ENCODE peak calls at places on chromosomes 7 and 10, in five cellular contexts. One of them, this sample, is unnamed.

GRCh38 chr10:11587860-11588259 is 23.6 kb downstream of the USP6NL start:
- DNase-seq in suprapubic skin: no peak
- DNase-seq in lower leg skin: no peak
- DNase-seq in fibroblast of lung: no peak
- DNase-seq in adrenal gland: no peak
- DNase-seq in this sample: no peak

GRCh38 chr7:80498481-80499349 is 13.1 kb downstream of the GNAT3 start:
- DNase-seq in adrenal gland: no peak
- DNase-seq in suprapubic skin: no peak
- DNase-seq in lower leg skin: no peak
- DNase-seq in fibroblast of lung: peak; percentile 53
- DNase-seq in this sample: no peak

GRCh38 chr10:20901110-20901509 is 4.0 kb upstream of the NEBL start:
- DNase-seq in suprapubic skin: no peak
- DNase-seq in fibroblast of lung: no peak
- DNase-seq in lower leg skin: no peak
- DNase-seq in adrenal gland: no peak
- DNase-seq in this sample: no peak

GRCh38 chr10:128725531-128725930 is 599.3 kb upstream of the MKI67 start:
- DNase-seq in adrenal gland: no peak
- DNase-seq in lower leg skin: no peak
- DNase-seq in suprapubic skin: no peak
- DNase-seq in fibroblast of lung: no peak
- DNase-seq in this sample: no peak

GRCh38 chr7:12692479-12693259 is 5.2 kb downstream of the ARL4A start:
- DNase-seq in lower leg skin: no peak
- DNase-seq in fibroblast of lung: no peak
- DNase-seq in suprapubic skin: no peak
- DNase-seq in adrenal gland: no peak
- DNase-seq in this sample: no peak

GRCh38 chr7:90345548-90346319 is 782 bp upstream of the GTPBP10 start:
- DNase-seq in lower leg skin: no peak
- DNase-seq in suprapubic skin: no peak
- DNase-seq in fibroblast of lung: peak; percentile 74
- DNase-seq in adrenal gland: peak; percentile 44
- DNase-seq in this sample: no peak

GRCh38 chr10:82558208-82558607 is 683.2 kb downstream of the NRG3 start:
- DNase-seq in suprapubic skin: no peak
- DNase-seq in lower leg skin: no peak
- DNase-seq in adrenal gland: no peak
- DNase-seq in fibroblast of lung: peak; percentile 20
- DNase-seq in this sample: no peak

GRCh38 chr10:30169342-30169741 is 110.0 kb upstream of the JCAD start:
- DNase-seq in suprapubic skin: no peak
- DNase-seq in lower leg skin: no peak
- DNase-seq in fibroblast of lung: no peak
- DNase-seq in adrenal gland: no peak
- DNase-seq in this sample: no peak

GRCh38 chr10:13877154-13877909 is 290.6 kb downstream of the PRPF18 start:
- DNase-seq in lower leg skin: peak; percentile 91
- DNase-seq in fibroblast of lung: peak; percentile 61
- DNase-seq in suprapubic skin: peak; percentile 74
- DNase-seq in adrenal gland: no peak
- DNase-seq in this sample: no peak

GRCh38 chr7:155298288-155298833 is 683 bp downstream of the INSIG1 start:
- DNase-seq in adrenal gland: peak; percentile 38
- DNase-seq in fibroblast of lung: no peak
- DNase-seq in lower leg skin: no peak
- DNase-seq in suprapubic skin: no peak
- DNase-seq in this sample: no peak

GRCh38 chr10:29688230-29688634 is 53.5 kb upstream of the SVIL start:
- DNase-seq in fibroblast of lung: peak; percentile 24
- DNase-seq in suprapubic skin: no peak
- DNase-seq in lower leg skin: no peak
- DNase-seq in adrenal gland: no peak
- DNase-seq in this sample: no peak

GRCh38 chr10:83562381-83562780 is 576.9 kb upstream of the GHITM start:
- DNase-seq in adrenal gland: no peak
- DNase-seq in fibroblast of lung: no peak
- DNase-seq in lower leg skin: no peak
- DNase-seq in suprapubic skin: no peak
- DNase-seq in this sample: no peak
- TF ChIP-seq CTCF in adrenal gland: no peak
- TF ChIP-seq CTCF in fibroblast of lung: no peak
- TF ChIP-seq CTCF in lower leg skin: no peak
- TF ChIP-seq CTCF in suprapubic skin: no peak
- TF ChIP-seq CTCF in this sample: no peak

GRCh38 chr10:52313350-52314006 is 603 bp upstream of the DKK1 start:
- DNase-seq in adrenal gland: peak; percentile 1
- DNase-seq in suprapubic skin: no peak
- DNase-seq in lower leg skin: no peak
- DNase-seq in fibroblast of lung: no peak
- DNase-seq in this sample: no peak

GRCh38 chr10:52314007-52314821 is at the start of gene DKK1:
- DNase-seq in adrenal gland: peak; percentile 47
- DNase-seq in lower leg skin: peak; percentile 90
- DNase-seq in suprapubic skin: peak; percentile 86
- DNase-seq in fibroblast of lung: peak; percentile 69
- DNase-seq in this sample: peak; percentile 43

GRCh38 chr10:52312999-52313349 is 1.1 kb upstream of the DKK1 start:
- DNase-seq in suprapubic skin: no peak
- DNase-seq in lower leg skin: no peak
- DNase-seq in adrenal gland: no peak
- DNase-seq in fibroblast of lung: peak; percentile 20
- DNase-seq in this sample: no peak

GRCh38 chr10:52308251-52309031 is 5.6 kb upstream of the DKK1 start:
- DNase-seq in suprapubic skin: peak; percentile 65
- DNase-seq in lower leg skin: peak; percentile 89
- DNase-seq in fibroblast of lung: peak; percentile 71
- DNase-seq in adrenal gland: peak; percentile 59
- DNase-seq in this sample: peak; percentile 54
- TF ChIP-seq CTCF in suprapubic skin: peak; percentile 52
- TF ChIP-seq CTCF in lower leg skin: no peak
- TF ChIP-seq CTCF in fibroblast of lung: peak; percentile 63
- TF ChIP-seq CTCF in adrenal gland: peak; percentile 69
- TF ChIP-seq CTCF in this sample: peak; percentile 69

DNA sequence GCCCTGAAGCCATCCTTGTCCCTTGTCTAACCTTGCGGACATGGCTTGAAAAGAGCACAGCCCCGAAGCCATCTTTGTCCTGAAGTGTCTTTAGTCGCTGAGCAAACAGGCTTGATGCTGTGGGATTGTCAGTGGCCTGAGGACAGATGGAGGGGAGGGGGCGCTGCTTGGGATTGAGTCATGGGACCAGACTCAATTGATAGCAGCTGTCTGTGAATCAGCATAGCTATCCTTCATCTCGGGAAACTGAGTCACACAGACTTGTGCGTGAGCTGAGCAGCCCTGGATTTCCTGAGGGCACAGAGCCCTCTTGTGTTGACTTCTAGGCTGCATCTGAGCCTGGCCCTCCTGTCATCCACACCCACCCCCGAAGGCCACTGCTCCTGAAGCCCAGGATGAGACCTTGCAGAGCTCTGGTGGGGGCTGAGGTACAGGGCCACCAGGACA is 14.4 kb downstream of the MYO1G start:
- DNase-seq in fibroblast of lung: no peak
- DNase-seq in suprapubic skin: peak; percentile 58
- DNase-seq in adrenal gland: no peak
- DNase-seq in lower leg skin: peak; percentile 68
- DNase-seq in this sample: no peak
- TF ChIP-seq CTCF in fibroblast of lung: peak; percentile 24
- TF ChIP-seq CTCF in suprapubic skin: no peak
- TF ChIP-seq CTCF in adrenal gland: peak; percentile 8
- TF ChIP-seq CTCF in lower leg skin: no peak
- TF ChIP-seq CTCF in this sample: no peak

DNA sequence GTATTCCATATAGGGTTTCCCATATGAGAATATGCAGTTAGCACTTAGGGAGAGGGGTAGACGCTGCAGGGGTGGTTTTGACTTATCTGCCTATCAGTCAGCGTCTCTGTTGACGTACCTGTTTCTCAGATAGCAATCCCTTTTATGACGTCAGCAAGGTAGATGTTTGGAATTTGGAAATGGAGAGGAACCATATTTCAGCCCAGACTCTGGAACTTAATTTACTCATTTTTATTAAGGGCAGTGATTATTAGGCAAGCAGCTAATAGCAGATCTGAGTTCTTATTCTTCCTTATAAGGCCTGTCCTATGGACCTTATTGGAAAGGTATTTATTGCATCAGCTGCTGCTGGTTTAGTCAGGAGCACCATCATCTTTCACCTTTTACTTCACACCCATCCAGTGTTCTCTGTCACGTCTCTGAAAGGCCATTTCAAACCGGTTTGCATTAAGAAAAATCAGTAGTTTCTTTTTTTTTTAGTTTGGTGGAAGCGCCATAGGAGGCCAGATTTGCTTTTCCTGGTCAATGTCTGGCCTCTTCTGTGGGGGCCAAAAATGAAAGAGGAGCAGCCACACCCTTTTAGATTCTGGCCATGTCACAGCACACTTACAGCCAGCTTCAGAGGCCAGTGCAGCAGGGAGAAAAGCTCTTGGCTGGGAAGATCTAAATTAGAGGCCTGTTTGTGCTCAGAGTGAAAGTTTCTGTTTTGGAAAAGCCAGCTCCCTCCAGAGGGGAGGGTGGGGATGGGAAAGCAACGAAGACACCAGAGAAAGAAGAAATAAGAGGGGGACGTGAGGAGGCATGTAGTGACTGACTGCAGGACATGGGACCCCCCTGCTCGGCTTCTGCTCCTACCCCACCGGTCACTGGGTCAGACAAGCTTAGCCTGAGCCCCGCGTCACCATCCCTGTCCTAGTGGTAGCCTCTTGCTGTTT is 146.3 kb downstream of the TCF7L2 start:
- DNase-seq in adrenal gland: no peak
- DNase-seq in lower leg skin: peak; percentile 28
- DNase-seq in fibroblast of lung: no peak
- DNase-seq in suprapubic skin: no peak
- DNase-seq in this sample: no peak
- TF ChIP-seq CTCF in adrenal gland: no peak
- TF ChIP-seq CTCF in lower leg skin: no peak
- TF ChIP-seq CTCF in fibroblast of lung: no peak
- TF ChIP-seq CTCF in suprapubic skin: no peak
- TF ChIP-seq CTCF in this sample: peak; percentile 2

GRCh38 chr7:7918736-7919448 is 49.7 kb upstream of the GLCCI1 start:
- DNase-seq in adrenal gland: no peak
- DNase-seq in suprapubic skin: no peak
- DNase-seq in fibroblast of lung: no peak
- DNase-seq in lower leg skin: no peak
- DNase-seq in this sample: no peak
- TF ChIP-seq CTCF in adrenal gland: no peak
- TF ChIP-seq CTCF in suprapubic skin: no peak
- TF ChIP-seq CTCF in fibroblast of lung: no peak
- TF ChIP-seq CTCF in lower leg skin: no peak
- TF ChIP-seq CTCF in this sample: no peak